ENCODE peak calls at places on chromosomes 2 and 18, in four cellular contexts. J is H9, H is mesendoderm, R is mesenchymal stem cell. U is an unnamed sample.

GRCh38 chr2:43305006-43305405 is 78.6 kb upstream of the ZFP36L2 start:
- DNase-seq in J (no peak), H (peak), R (peak), U (no peak)

GRCh38 chr2:159035790-159036411 is 67.5 kb downstream of the TANC1 start:
- DNase-seq in J (peak), H (peak), R (peak), U (peak)

GRCh38 chr2:221477697-221478096 is 94.4 kb downstream of the EPHA4 start:
- DNase-seq in J (no peak), H (peak), R (peak), U (peak)

GRCh38 chr2:11370377-11371098 is 26.1 kb upstream of the ROCK2 start:
- DNase-seq in J (no peak), H (no peak), R (no peak), U (no peak)

GRCh38 chr2:72887032-72887835 is at the start of gene SPR:
- DNase-seq in J (peak), H (no peak), R (peak), U (peak)

GRCh38 chr2:6864938-6865345 is 765 bp downstream of the CMPK2 start:
- DNase-seq in J (peak), H (peak), R (no peak), U (peak)

GRCh38 chr2:232886632-232887031 is 16.6 kb downstream of the SNORC start:
- DNase-seq in J (no peak), H (no peak), R (no peak), U (no peak)

GRCh38 chr2:234292205-234292954 is 204.5 kb downstream of the ARL4C start:
- DNase-seq in J (no peak), H (peak), R (no peak), U (no peak)

GRCh38 chr2:239305222-239305575 is 95.6 kb downstream of the HDAC4 start:
- DNase-seq in J (no peak), H (no peak), R (no peak), U (no peak)

GRCh38 chr18:47756364-47757016 is 174.0 kb downstream of the SMAD2 start:
- DNase-seq in J (peak), H (peak), R (peak), U (peak)

GRCh38 chr2:71856709-71857525 is 290.7 kb downstream of the CYP26B1 start:
- DNase-seq in J (peak), H (peak), R (no peak), U (no peak)

GRCh38 chr2:208319403-208319802 is 53.3 kb downstream of the PIKFYVE start:
- DNase-seq in J (no peak), H (no peak), R (no peak), U (no peak)

GRCh38 chr2:88247531-88247930 is 77.4 kb downstream of the THNSL2 start:
- DNase-seq in J (no peak), H (peak), R (no peak), U (no peak)

GRCh38 chr2:31660812-31661335 is 80.1 kb upstream of the SRD5A2 start:
- DNase-seq in J (no peak), H (no peak), R (no peak), U (peak)

GRCh38 chr2:207816546-207816945 is 46.8 kb upstream of the FZD5 start:
- DNase-seq in J (no peak), H (no peak), R (no peak), U (no peak)

GRCh38 chr2:224565452-224566035 is 19.6 kb downstream of the CUL3 start:
- DNase-seq in J (no peak), H (no peak), R (no peak), U (no peak)

GRCh38 chr2:199366406-199366805 is 91.3 kb downstream of the SATB2 start:
- DNase-seq in J (no peak), H (no peak), R (peak), U (no peak)

GRCh38 chr2:84807063-84807485 is 73.8 kb downstream of the TRABD2A start:
- DNase-seq in J (no peak), H (no peak), R (peak), U (peak)

GRCh38 chr2:188788621-188789020 is 185.6 kb upstream of the COL3A1 start:
- DNase-seq in J (no peak), H (no peak), R (peak), U (peak)
- H2BK5ac ChIP-seq in J (no peak), H (no peak), R (no peak), U (no peak)

GRCh38 chr2:67295851-67296250 is 101.3 kb upstream of the ETAA1 start:
- DNase-seq in J (no peak), H (no peak), R (peak), U (peak)

GRCh38 chr2:67294218-67294617 is 102.9 kb upstream of the ETAA1 start:
- DNase-seq in J (no peak), H (no peak), R (no peak), U (no peak)

GRCh38 chr2:67289921-67290371 is 107.2 kb upstream of the ETAA1 start:
- DNase-seq in J (no peak), H (no peak), R (peak), U (peak)

GRCh38 chr2:67290451-67290991 is 106.6 kb upstream of the ETAA1 start:
- DNase-seq in J (no peak), H (no peak), R (peak), U (peak)

GRCh38 chr2:67295406-67295805 is 101.7 kb upstream of the ETAA1 start:
- DNase-seq in J (no peak), H (no peak), R (no peak), U (no peak)
- H2BK5ac ChIP-seq in J (no peak), H (no peak), R (no peak), U (no peak)

GRCh38 chr2:157839162-157839801 is 36.8 kb downstream of the ACVR1 start:
- DNase-seq in J (peak), H (peak), R (peak), U (no peak)
- H2BK5ac ChIP-seq in J (no peak), H (no peak), R (no peak), U (no peak)

DNA sequence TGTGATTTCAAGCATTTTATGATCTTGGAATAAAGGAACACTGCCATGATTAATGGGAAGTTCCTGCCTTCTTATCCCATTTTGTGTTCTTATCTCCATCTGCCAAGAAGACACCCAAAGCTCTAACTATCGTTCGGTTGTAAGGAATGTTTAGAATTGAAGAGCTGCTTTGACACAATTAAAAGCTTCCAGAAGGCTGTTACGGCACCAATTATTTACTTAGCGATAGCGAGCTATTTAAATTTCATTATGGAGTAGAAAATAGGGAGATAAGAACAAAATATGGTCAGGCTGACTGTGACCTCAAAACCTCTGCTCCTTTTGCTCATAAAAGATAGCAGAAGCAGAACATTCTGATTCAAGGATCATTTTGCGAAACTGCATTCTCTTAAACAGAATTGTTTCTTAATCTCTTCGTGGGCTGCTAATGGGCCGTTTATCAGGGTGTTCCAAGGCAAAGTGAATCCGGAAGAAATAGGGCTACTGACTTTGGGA is 101.6 kb downstream of the SLC4A3 start:
- DNase-seq in J (no peak), H (peak), R (no peak), U (no peak)
- H2BK5ac ChIP-seq in J (no peak), H (no peak), R (no peak), U (no peak)

U was measured in trophoblast cell.